ENCODE peak calls at places on chromosomes 16 and 17, in four cellular contexts. L is heart right ventricle, M is ovary, A is mucosa of descending colon. B is an unnamed sample.

GRCh38 chr17:416293-417206 is 63.9 kb upstream of the RPH3AL start:
- DNase-seq in A (no peak), L (no peak), M (no peak), B (no peak)

GRCh38 chr17:47323382-47324223 is at the start of gene EFCAB13:
- DNase-seq in L (peak; percentile 92), M (peak; percentile 94), A (peak; percentile 93), B (peak; percentile 90)

GRCh38 chr16:68406458-68407041 is 41.8 kb downstream of the SMPD3 start:
- DNase-seq in A (peak; percentile 16), M (no peak), L (no peak), B (peak; percentile 76)

GRCh38 chr17:61088556-61088955 is 311.1 kb upstream of the TBX2 start:
- DNase-seq in A (no peak), M (no peak), L (no peak), B (no peak)

GRCh38 chr17:57911021-57911420 is 44.2 kb downstream of the CUEDC1 start:
- DNase-seq in M (no peak), L (no peak), A (no peak), B (no peak)

GRCh38 chr17:17411692-17412091 is 65.1 kb upstream of the MED9 start:
- DNase-seq in A (no peak), M (no peak), L (no peak), B (peak; percentile 65)

GRCh38 chr17:77963441-77963840 is 4.9 kb downstream of the TNRC6C start:
- DNase-seq in A (no peak), L (no peak), M (peak; percentile 47), B (peak; percentile 91)

GRCh38 chr17:29619251-29619650 is 3.5 kb downstream of the CORO6 start:
- DNase-seq in L (no peak), M (no peak), A (no peak), B (peak; percentile 52)

GRCh38 chr17:68302066-68302564 is 10.8 kb downstream of the ARSG start:
- DNase-seq in M (peak; percentile 70), A (no peak), L (no peak), B (peak; percentile 5)

GRCh38 chr17:44996304-44996703 is 28.2 kb upstream of the C1QL1 start:
- DNase-seq in A (no peak), M (no peak), L (no peak), B (no peak)

GRCh38 chr16:637081-638018 is 1.2 kb upstream of the METTL26 start:
- DNase-seq in M (peak; percentile 93), A (peak; percentile 93), L (peak; percentile 96), B (peak; percentile 94)

GRCh38 chr17:58376472-58376921 is 24.5 kb upstream of the SUPT4H1 start:
- DNase-seq in M (no peak), L (no peak), A (no peak), B (no peak)

GRCh38 chr17:48841395-48841831 is 10.6 kb downstream of the CALCOCO2 start:
- DNase-seq in M (no peak), A (no peak), L (no peak), B (peak; percentile 87)

GRCh38 chr17:56681561-56682266 is 88.2 kb downstream of the NOG start:
- DNase-seq in L (no peak), M (no peak), A (no peak), B (peak; percentile 90)

GRCh38 chr16:12271006-12271405 is 294.5 kb downstream of the SNX29 start:
- DNase-seq in L (no peak), A (no peak), M (no peak), B (peak; percentile 52)

GRCh38 chr16:82152641-82153094 is 17.4 kb downstream of the MPHOSPH6 start:
- DNase-seq in L (no peak), M (no peak), A (peak; percentile 40), B (no peak)

GRCh38 chr17:3590231-3590630 is 19.0 kb downstream of the TRPV1 start:
- DNase-seq in A (no peak), M (no peak), L (no peak), B (no peak)

GRCh38 chr17:77501101-77501566 is 360.4 kb downstream of the SEC14L1 start:
- DNase-seq in L (no peak), M (peak; percentile 35), A (no peak), B (peak; percentile 57)

GRCh38 chr17:28057731-28058246 is 15.3 kb downstream of the NLK start:
- DNase-seq in A (no peak), M (no peak), L (no peak), B (peak; percentile 57)

GRCh38 chr16:50282010-50282538 is 15.7 kb downstream of the ADCY7 start:
- DNase-seq in L (peak; percentile 72), A (peak; percentile 75), M (peak; percentile 69), B (no peak)

GRCh38 chr16:22661161-22661647 is 150.5 kb downstream of the NPIPB5 start:
- DNase-seq in A (no peak), L (no peak), M (no peak), B (no peak)

GRCh38 chr17:55763856-55764255 is 13.0 kb downstream of the PCTP start:
- DNase-seq in M (no peak), L (no peak), A (no peak), B (no peak)

GRCh38 chr16:4870138-4870671 is 22.9 kb downstream of the UBN1 start:
- DNase-seq in L (no peak), A (no peak), M (no peak), B (no peak)

GRCh38 chr17:57466042-57466471 is 209.7 kb downstream of the MSI2 start:
- DNase-seq in L (no peak), M (no peak), A (no peak), B (no peak)

GRCh38 chr16:57042157-57043111 is 49.9 kb upstream of the CPNE2 start:
- DNase-seq in M (no peak), L (no peak), A (no peak), B (no peak)

GRCh38 chr17:30543456-30543855 is 66.2 kb downstream of the GOSR1 start:
- DNase-seq in L (no peak), A (no peak), M (no peak), B (peak; percentile 15)

GRCh38 chr16:6642271-6642670 is 690.4 kb upstream of the RBFOX1 start:
- DNase-seq in M (no peak), A (no peak), L (no peak), B (no peak)
- H3K4me3 ChIP-seq in M (no peak overlapping the region), A (no peak overlapping the region), L (no peak overlapping the region), B (no peak overlapping the region)

GRCh38 chr16:85615014-85615851 is 2.1 kb downstream of the GSE1 start:
- DNase-seq in M (peak; percentile 58), L (peak; percentile 58), A (peak; percentile 92), B (no peak)

GRCh38 chr16:85618509-85618908 is 5.4 kb downstream of the GSE1 start:
- DNase-seq in A (no peak), L (no peak), M (no peak), B (no peak)

GRCh38 chr16:85615852-85616607 is 2.9 kb downstream of the GSE1 start:
- DNase-seq in L (peak; percentile 77), A (peak; percentile 86), M (peak; percentile 84), B (peak; percentile 83)

GRCh38 chr16:85617948-85618347 is 4.8 kb downstream of the GSE1 start:
- DNase-seq in L (no peak), A (no peak), M (no peak), B (no peak)

GRCh38 chr16:85616608-85617311 is 3.6 kb downstream of the GSE1 start:
- DNase-seq in L (peak; percentile 64), A (peak; percentile 58), M (peak; percentile 59), B (no peak)
- H3K4me3 ChIP-seq in L (peak overlapping the region; percentile 17), A (no peak overlapping the region), M (no peak overlapping the region), B (no peak overlapping the region)

GRCh38 chr16:24540575-24541240 is 1.3 kb downstream of the RBBP6 start:
- DNase-seq in L (no peak), M (no peak), A (peak; percentile 38), B (peak; percentile 55)

GRCh38 chr16:24539295-24539849 is at the start of gene RBBP6:
- DNase-seq in L (peak; percentile 95), A (peak; percentile 96), M (peak; percentile 97), B (peak; percentile 99)

GRCh38 chr16:24543949-24544348 is 4.6 kb downstream of the RBBP6 start:
- DNase-seq in M (no peak), A (no peak), L (no peak), B (peak; percentile 11)

GRCh38 chr16:24539850-24540484 is 601 bp downstream of the RBBP6 start:
- DNase-seq in M (peak; percentile 78), A (peak; percentile 81), L (peak; percentile 69), B (peak; percentile 81)

DNA sequence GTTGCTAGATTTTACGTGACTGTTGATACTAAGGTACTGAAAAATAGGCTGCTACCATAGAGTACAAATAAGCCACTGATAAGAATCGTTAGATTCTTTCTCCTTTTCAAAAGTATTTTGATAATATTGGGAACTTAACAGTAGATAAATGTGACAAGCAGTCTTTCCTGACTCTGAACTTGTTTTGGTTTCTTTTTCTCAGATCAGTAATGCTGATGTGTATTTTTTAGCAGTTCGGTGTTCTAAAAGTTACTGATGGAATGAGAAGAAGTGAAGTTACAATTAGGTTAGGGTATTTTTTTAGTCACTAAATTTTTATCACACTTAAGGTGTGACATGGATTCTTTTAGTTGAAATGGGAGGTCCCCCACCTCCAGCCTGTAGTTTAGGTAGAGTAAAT is 2.2 kb downstream of the RBBP6 start:
- DNase-seq in L (no peak), M (no peak), A (no peak), B (no peak)
- H3K4me3 ChIP-seq in L (peak overlapping the region; percentile 97), M (peak overlapping the region; percentile 52), A (no peak overlapping the region), B (peak overlapping the region; percentile 91)

GRCh38 chr16:85899444-85899843 is 482 bp downstream of the IRF8 start:
- DNase-seq in M (no peak), L (no peak), A (no peak), B (no peak)
- H3K4me3 ChIP-seq in M (peak overlapping the region; percentile 53), L (peak overlapping the region; percentile 63), A (peak overlapping the region; percentile 60), B (no peak overlapping the region)

GRCh38 chr16:19831678-19832077 is 53.0 kb downstream of the GPRC5B start:
- DNase-seq in L (no peak), M (no peak), A (no peak), B (peak; percentile 90)
- H3K4me3 ChIP-seq in L (no peak overlapping the region), M (no peak overlapping the region), A (no peak overlapping the region), B (no peak overlapping the region)

GRCh38 chr17:81331527-81332043 is 36.5 kb upstream of the SLC38A10 start:
- DNase-seq in L (no peak), M (no peak), A (no peak), B (no peak)
- H3K4me3 ChIP-seq in L (no peak overlapping the region), M (no peak overlapping the region), A (no peak overlapping the region), B (no peak overlapping the region)

DNA sequence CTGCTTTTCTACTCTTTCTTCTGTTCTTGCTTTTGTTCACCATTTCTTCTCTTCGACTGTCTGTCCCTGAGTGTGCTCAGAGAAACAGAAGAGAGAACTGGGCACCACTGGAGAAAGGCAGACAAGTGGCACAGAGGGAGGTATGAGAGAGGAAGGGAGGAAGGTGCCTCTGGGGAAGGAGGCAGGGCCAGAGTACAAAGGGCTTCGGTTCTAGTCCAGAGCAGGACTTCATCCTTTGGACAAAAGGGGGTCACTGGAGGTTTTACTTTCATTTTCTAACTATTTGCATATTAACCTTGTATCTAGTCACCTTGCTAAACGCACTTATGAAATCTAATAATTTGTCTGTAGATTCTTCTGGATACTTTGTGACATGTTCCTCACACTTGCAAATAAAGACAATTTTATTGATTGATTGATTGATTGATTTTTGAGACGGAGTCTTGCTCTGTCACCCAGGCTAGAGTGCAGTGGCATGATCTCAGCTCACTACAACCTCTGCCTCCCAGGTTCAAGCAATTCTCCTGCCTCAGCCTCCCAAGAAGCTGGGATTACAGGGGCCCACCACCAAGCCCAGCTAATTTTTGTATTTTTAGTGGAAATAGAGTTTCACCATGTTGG is 13.5 kb downstream of the ITGB4 start:
- DNase-seq in M (no peak), A (no peak), L (no peak), B (no peak)
- H3K4me3 ChIP-seq in M (no peak overlapping the region), A (no peak overlapping the region), L (no peak overlapping the region), B (no peak overlapping the region)

GRCh38 chr16:31216116-31216469 is 842 bp downstream of the PYDC1 start:
- DNase-seq in M (no peak), A (no peak), L (no peak), B (no peak)
- H3K4me3 ChIP-seq in M (no peak overlapping the region), A (no peak overlapping the region), L (peak overlapping the region; percentile 57), B (no peak overlapping the region)

GRCh38 chr16:14202095-14202494 is 131.0 kb downstream of the MRTFB start:
- DNase-seq in L (no peak), M (no peak), A (no peak), B (no peak)
- H3K4me3 ChIP-seq in L (peak overlapping the region; percentile 14), M (no peak overlapping the region), A (no peak overlapping the region), B (no peak overlapping the region)